ENCODE peak calls at places on chromosomes 12 and 14, in five cellular contexts. D, R, M, F and Z are unnamed samples.

GRCh38 chr14:55760801-55761200 is 180.8 kb downstream of the KTN1 start:
- DNase-seq in D (no peak), R (no peak), M (no peak), F (no peak), Z (no peak)

GRCh38 chr14:36580856-36581831 is 1.3 kb downstream of the NKX2-8 start:
- DNase-seq in D (peak), R (no peak), M (no peak), F (no peak), Z (peak)

GRCh38 chr14:54353266-54353665 is 43.5 kb upstream of the CDKN3 start:
- DNase-seq in D (no peak), R (no peak), M (no peak), F (no peak), Z (no peak)

GRCh38 chr12:109157986-109158385 is 41.6 kb downstream of the ACACB start:
- DNase-seq in D (no peak), R (no peak), M (no peak), F (no peak), Z (no peak)

GRCh38 chr12:120242275-120242799 is 23.2 kb downstream of the PXN start:
- DNase-seq in D (no peak), R (no peak), M (no peak), F (no peak), Z (no peak)

GRCh38 chr14:65492277-65492676 is 79.7 kb downstream of the FUT8 start:
- DNase-seq in D (no peak), R (no peak), M (no peak), F (no peak), Z (no peak)

GRCh38 chr14:73712540-73713141 is 1.5 kb downstream of the PNMA1 start:
- DNase-seq in D (peak), R (no peak), M (no peak), F (no peak), Z (peak)

GRCh38 chr14:103878180-103878579 is 30.8 kb upstream of the PPP1R13B start:
- DNase-seq in D (no peak), R (no peak), M (no peak), F (no peak), Z (no peak)

GRCh38 chr14:25042362-25043299 is 7.3 kb downstream of the STXBP6 start:
- DNase-seq in D (no peak), R (no peak), M (no peak), F (no peak), Z (no peak)

GRCh38 chr12:46468813-46469212 is 96.2 kb upstream of the SLC38A2 start:
- DNase-seq in D (no peak), R (no peak), M (no peak), F (no peak), Z (no peak)

GRCh38 chr12:121812320-121812871 is 8.6 kb downstream of the SETD1B start:
- DNase-seq in D (peak), R (no peak), M (no peak), F (peak), Z (peak)

GRCh38 chr14:76924363-76925151 is 98.3 kb downstream of the LRRC74A start:
- DNase-seq in D (no peak), R (no peak), M (no peak), F (no peak), Z (no peak)

GRCh38 chr14:20477211-20477876 is 8.1 kb downstream of the PNP start:
- DNase-seq in D (no peak), R (no peak), M (no peak), F (no peak), Z (no peak)

GRCh38 chr14:23399136-23399535 is 8.9 kb downstream of the MYH6 start:
- DNase-seq in D (no peak), R (no peak), M (no peak), F (peak), Z (no peak)

GRCh38 chr12:89073027-89073398 is 279.3 kb downstream of the DUSP6 start:
- DNase-seq in D (no peak), R (peak), M (no peak), F (no peak), Z (no peak)

GRCh38 chr12:131357152-131357747 is 353.6 kb upstream of the SFSWAP start:
- DNase-seq in D (no peak), R (no peak), M (no peak), F (no peak), Z (no peak)

GRCh38 chr14:34078117-34078743 is 127.4 kb upstream of the EGLN3 start:
- DNase-seq in D (no peak), R (no peak), M (no peak), F (no peak), Z (no peak)

GRCh38 chr12:106580671-106581508 is 1.9 kb upstream of the RFX4 start:
- DNase-seq in D (no peak), R (no peak), M (no peak), F (no peak), Z (no peak)

GRCh38 chr12:64400041-64400440 is 4.2 kb upstream of the XPOT start:
- DNase-seq in D (no peak), R (no peak), M (no peak), F (no peak), Z (no peak)

GRCh38 chr14:56135001-56135400 is 16.8 kb downstream of the PELI2 start:
- DNase-seq in D (no peak), R (no peak), M (no peak), F (no peak), Z (no peak)

GRCh38 chr12:31029466-31029865 is 44.2 kb upstream of the DDX11 start:
- DNase-seq in D (no peak), R (no peak), M (no peak), F (no peak), Z (no peak)

GRCh38 chr12:77062846-77063461 is 2.4 kb downstream of the E2F7 start:
- DNase-seq in D (no peak), R (no peak), M (no peak), F (no peak), Z (peak)

GRCh38 chr14:99790978-99791376 is 2.2 kb upstream of the EML1 start:
- DNase-seq in D (peak), R (no peak), M (no peak), F (no peak), Z (no peak)

GRCh38 chr12:132596016-132596415 is 14.4 kb downstream of the LRCOL1 start:
- DNase-seq in D (no peak), R (no peak), M (no peak), F (no peak), Z (no peak)

GRCh38 chr14:35687335-35687939 is 121.7 kb downstream of the RALGAPA1 start:
- DNase-seq in D (peak), R (peak), M (no peak), F (no peak), Z (peak)

GRCh38 chr12:40969796-40970195 is 218.3 kb upstream of the PDZRN4 start:
- DNase-seq in D (no peak), R (no peak), M (no peak), F (no peak), Z (no peak)

GRCh38 chr12:89697256-89697655 is 11.4 kb downstream of the ATP2B1 start:
- DNase-seq in D (no peak), R (no peak), M (no peak), F (no peak), Z (no peak)

GRCh38 chr12:92991134-92991533 is 62.0 kb upstream of the EEA1 start:
- DNase-seq in D (no peak), R (no peak), M (no peak), F (no peak), Z (no peak)

GRCh38 chr12:52238916-52239649 is 6.0 kb downstream of the KRT7 start:
- DNase-seq in D (no peak), R (no peak), M (no peak), F (no peak), Z (no peak)

GRCh38 chr14:91293281-91293680 is 48.8 kb upstream of the GPR68 start:
- DNase-seq in D (no peak), R (no peak), M (no peak), F (no peak), Z (peak)

GRCh38 chr12:73274972-73275371 is 1002.8 kb downstream of the TRHDE start:
- DNase-seq in D (no peak), R (no peak), M (no peak), F (no peak), Z (no peak)

GRCh38 chr12:116820077-116820656 is 61.1 kb downstream of the HRK start:
- DNase-seq in D (no peak), R (no peak), M (no peak), F (no peak), Z (no peak)

GRCh38 chr14:29548948-29549370 is 378.7 kb downstream of the PRKD1 start:
- DNase-seq in D (peak), R (peak), M (no peak), F (no peak), Z (peak)

GRCh38 chr12:101876861-101877815 is at the start of gene DRAM1:
- DNase-seq in D (peak), R (peak), M (peak), F (peak), Z (peak)
- TF ChIP-seq CTCF in D (no peak), R (peak), M (no peak), F (no peak), Z (peak)

DNA sequence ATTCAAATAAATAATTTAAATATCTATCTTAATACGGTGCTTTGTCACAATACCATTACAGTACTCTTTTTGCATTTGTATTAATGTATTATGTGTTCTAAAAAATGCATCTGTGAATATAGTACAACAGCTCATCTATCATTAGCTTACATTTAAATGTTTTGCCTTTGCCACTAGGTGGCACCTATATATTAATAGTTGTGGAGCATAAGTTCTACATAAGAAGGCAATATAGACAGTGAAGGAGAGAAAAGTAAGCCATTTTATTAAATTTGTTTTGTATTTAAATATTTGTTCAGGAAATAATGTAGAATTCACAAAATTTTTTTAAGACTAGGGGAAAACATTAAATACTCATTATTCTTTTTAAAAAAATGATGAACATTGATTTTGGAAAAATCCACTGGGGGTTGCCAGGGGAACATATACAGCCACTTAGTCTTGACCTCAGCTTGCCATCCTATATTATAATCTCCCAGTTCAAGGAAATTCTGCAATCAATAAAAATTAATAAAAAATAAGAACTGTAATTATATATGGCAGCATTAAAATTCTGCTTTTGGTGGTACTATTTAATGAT is 9.8 kb downstream of the CCER1 start:
- DNase-seq in D (peak), R (no peak), M (no peak), F (no peak), Z (peak)
- TF ChIP-seq CTCF in D (peak), R (peak), M (peak), F (peak), Z (peak)

GRCh38 chr14:100905166-100905565 is 1.6 kb upstream of the RTL1 start:
- DNase-seq in D (no peak), R (no peak), M (no peak), F (no peak), Z (no peak)

GRCh38 chr14:100903672-100904185 is at the start of gene RTL1:
- DNase-seq in D (no peak), R (no peak), M (no peak), F (no peak), Z (no peak)

GRCh38 chr14:100902792-100903191 is 730 bp downstream of the RTL1 start:
- DNase-seq in D (no peak), R (no peak), M (no peak), F (no peak), Z (no peak)

GRCh38 chr14:100906420-100906819 is 2.9 kb upstream of the RTL1 start:
- DNase-seq in D (peak), R (no peak), M (no peak), F (no peak), Z (peak)

GRCh38 chr14:100904307-100905019 is 941 bp upstream of the RTL1 start:
- DNase-seq in D (no peak), R (no peak), M (no peak), F (no peak), Z (no peak)
- TF ChIP-seq CTCF in D (no peak), R (peak), M (no peak), F (no peak), Z (no peak)

GRCh38 chr12:24945822-24946221 is 3.1 kb downstream of the BCAT1 start:
- DNase-seq in D (no peak), R (no peak), M (no peak), F (no peak), Z (no peak)

GRCh38 chr12:24947541-24948451 is 1.1 kb downstream of the BCAT1 start:
- DNase-seq in D (no peak), R (no peak), M (no peak), F (no peak), Z (peak)

GRCh38 chr12:24948452-24948815 is 467 bp downstream of the BCAT1 start:
- DNase-seq in D (no peak), R (no peak), M (no peak), F (no peak), Z (peak)

GRCh38 chr12:24950231-24950834 is 1.4 kb upstream of the BCAT1 start:
- DNase-seq in D (no peak), R (no peak), M (no peak), F (no peak), Z (peak)

DNA sequence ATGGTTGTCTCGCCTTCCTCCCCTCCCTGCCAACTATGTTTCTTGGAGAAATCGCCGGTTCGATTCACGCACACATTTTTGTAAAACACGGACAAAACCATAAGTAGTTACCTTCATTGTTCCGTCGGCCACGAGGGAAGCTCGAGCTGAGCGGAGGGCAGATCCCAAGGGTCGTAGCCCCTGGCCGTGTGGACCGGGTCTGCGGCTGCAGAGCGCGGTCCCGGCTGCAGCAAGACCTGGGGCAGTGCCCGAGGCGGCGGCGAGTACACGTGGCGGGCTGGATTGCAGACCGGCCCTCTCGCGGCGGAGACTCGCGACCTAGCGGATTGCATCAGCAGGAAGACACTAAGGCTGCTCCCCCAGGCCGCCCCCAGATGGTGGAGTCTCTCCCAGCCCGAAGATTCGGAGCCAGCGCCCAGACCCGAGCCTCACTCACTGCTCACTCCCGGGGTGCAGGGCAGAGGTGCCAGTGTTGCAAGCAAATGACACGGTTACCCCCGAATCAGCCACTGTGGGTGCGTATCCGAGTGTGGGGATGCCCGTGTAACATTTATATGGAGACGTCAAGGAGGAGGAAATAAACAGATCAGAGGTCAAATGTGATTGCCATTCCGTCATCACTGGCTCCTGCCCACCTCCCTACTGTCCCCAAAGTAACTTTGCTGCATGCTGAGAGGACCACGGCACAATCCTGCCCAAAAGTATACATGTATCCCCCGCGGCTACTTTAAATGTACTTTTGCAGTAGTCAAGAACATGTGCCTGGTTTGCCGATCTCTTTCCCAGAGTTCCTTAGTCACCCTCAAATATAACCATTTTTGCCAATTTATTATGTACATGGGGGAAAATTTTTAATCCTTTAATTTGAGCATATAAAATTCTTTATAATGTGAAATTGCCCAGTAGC is at the start of gene BCAT1:
- DNase-seq in D (no peak), R (peak), M (no peak), F (peak), Z (peak)
- TF ChIP-seq CTCF in D (no peak), R (peak), M (peak), F (no peak), Z (no peak)

GRCh38 chr12:79420146-79420618 is 270.6 kb downstream of the PAWR start:
- DNase-seq in D (peak), R (peak), M (no peak), F (no peak), Z (no peak)
- TF ChIP-seq CTCF in D (peak), R (peak), M (peak), F (no peak), Z (peak)

GRCh38 chr12:112473056-112473455 is 54.3 kb downstream of the PTPN11 start:
- DNase-seq in D (no peak), R (no peak), M (no peak), F (no peak), Z (no peak)
- TF ChIP-seq CTCF in D (no peak), R (no peak), M (no peak), F (no peak), Z (peak)

GRCh38 chr14:50560929-50561280 is 960 bp downstream of the ATL1 start:
- DNase-seq in D (peak), R (no peak), M (peak), F (peak), Z (peak)

GRCh38 chr14:50562841-50563240 is 2.9 kb downstream of the ATL1 start:
- DNase-seq in D (no peak), R (no peak), M (no peak), F (no peak), Z (no peak)

DNA sequence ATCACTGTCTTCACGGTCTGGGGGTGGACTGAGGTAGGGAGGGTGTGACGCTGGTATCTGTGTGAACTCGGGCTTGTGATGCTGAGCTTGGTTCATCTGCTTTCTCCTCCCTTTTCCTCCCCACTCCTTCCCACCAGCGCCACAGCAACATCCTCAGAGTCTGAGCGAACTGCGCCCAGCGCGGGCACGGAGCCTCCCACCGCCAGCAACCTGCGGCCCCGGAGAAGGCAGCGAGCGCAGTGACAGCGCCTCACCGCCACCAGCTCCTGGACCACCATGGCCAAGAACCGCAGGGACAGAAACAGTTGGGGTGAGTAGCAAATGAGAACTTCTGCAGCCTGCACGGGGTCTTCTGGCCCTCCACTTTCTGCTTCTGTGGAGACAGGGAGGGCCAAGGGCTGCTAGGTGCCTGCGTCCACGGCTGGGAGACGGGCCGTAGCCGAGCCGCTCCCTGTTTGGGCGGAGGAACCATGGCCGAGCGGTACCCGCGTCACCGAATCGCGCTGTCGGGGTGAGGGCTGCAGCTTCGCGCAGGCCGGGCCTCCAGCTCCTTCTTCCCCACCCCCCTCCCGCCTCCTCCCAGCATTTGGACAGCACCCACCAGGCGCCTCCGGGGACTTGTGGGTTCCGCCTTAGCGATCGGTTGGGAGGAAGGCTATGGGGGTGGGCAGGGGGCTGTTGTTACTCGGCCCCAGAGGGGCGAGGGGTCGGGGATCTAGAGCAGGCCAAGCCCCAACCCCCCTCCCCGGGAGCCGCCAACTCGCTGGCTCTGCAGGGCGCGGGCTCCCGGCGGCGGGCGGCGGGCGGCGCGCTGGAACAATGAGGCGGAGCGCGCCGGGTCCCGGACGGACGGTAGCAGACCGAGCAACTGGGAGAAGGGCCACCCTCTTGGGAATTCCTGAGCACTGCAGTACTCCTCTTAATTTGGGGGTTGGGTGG is at the start of gene ATL1:
- DNase-seq in D (peak), R (peak), M (no peak), F (peak), Z (peak)
- TF ChIP-seq CTCF in D (no peak), R (no peak), M (no peak), F (no peak), Z (no peak)